ENCODE peak calls at places on chromosomes 1 and 21, in four cellular contexts. C is K562, S is HepG2, N is GM12878. L is an unnamed sample.

GRCh38 chr21:33199516-33200217 is 30.1 kb upstream of the IFNAR2 start:
- DNase-seq in C (peak), S (peak), N (peak), L (peak)

GRCh38 chr1:110370827-110371226 is 20.0 kb downstream of the SLC16A4 start:
- DNase-seq in C (no peak), S (no peak), N (no peak), L (no peak)

GRCh38 chr1:6441586-6441985 is 17.0 kb downstream of the ESPN start:
- DNase-seq in C (no peak), S (no peak), N (no peak), L (no peak)

GRCh38 chr1:244349581-244350001 is 102.1 kb downstream of the ADSS2 start:
- DNase-seq in C (peak), S (no peak), N (no peak), L (no peak)

GRCh38 chr1:20233394-20233793 is 47.1 kb upstream of the PLA2G2C start:
- DNase-seq in C (peak), S (peak), N (no peak), L (peak)

GRCh38 chr1:182806015-182806678 is 16.6 kb downstream of the NPL start:
- DNase-seq in C (peak), S (peak), N (no peak), L (peak)

GRCh38 chr21:42135386-42136040 is 64.4 kb downstream of the UMODL1 start:
- DNase-seq in C (no peak), S (no peak), N (no peak), L (no peak)

GRCh38 chr1:45840704-45841103 is 37.3 kb downstream of the MAST2 start:
- DNase-seq in C (no peak), S (no peak), N (no peak), L (no peak)

GRCh38 chr21:31476551-31477120 is 132.6 kb upstream of the TIAM1 start:
- DNase-seq in C (no peak), S (no peak), N (no peak), L (no peak)

GRCh38 chr1:42177551-42177981 is 13.0 kb upstream of the GUCA2A start:
- DNase-seq in C (no peak), S (no peak), N (no peak), L (no peak)

GRCh38 chr1:234311414-234311813 is 61.8 kb upstream of the COA6 start:
- DNase-seq in C (no peak), S (no peak), N (no peak), L (no peak)

GRCh38 chr1:9728451-9729295 is 77.1 kb downstream of the PIK3CD start:
- DNase-seq in C (no peak), S (no peak), N (no peak), L (no peak)

GRCh38 chr1:64292399-64292798 is 89.0 kb downstream of the UBE2U start:
- DNase-seq in C (no peak), S (no peak), N (no peak), L (no peak)

GRCh38 chr21:36127977-36128376 is 6.9 kb upstream of the CBR3 start:
- DNase-seq in C (no peak), S (no peak), N (no peak), L (no peak)

GRCh38 chr1:85846706-85847105 is 138.5 kb upstream of the ZNHIT6 start:
- DNase-seq in C (no peak), S (no peak), N (no peak), L (no peak)

GRCh38 chr21:34179204-34179935 is 106.0 kb downstream of the MRPS6 start:
- DNase-seq in C (no peak), S (no peak), N (no peak), L (peak)

GRCh38 chr1:218345673-218346390 is 696 bp downstream of the TGFB2 start:
- DNase-seq in C (peak), S (peak), N (no peak), L (peak)

GRCh38 chr1:218347713-218348627 is 2.8 kb downstream of the TGFB2 start:
- DNase-seq in C (no peak), S (no peak), N (no peak), L (peak)

GRCh38 chr1:218344814-218345672 is at the start of gene TGFB2:
- DNase-seq in C (peak), S (no peak), N (no peak), L (peak)

GRCh38 chr1:218347316-218347712 is 2.2 kb downstream of the TGFB2 start:
- DNase-seq in C (no peak), S (no peak), N (no peak), L (peak)

GRCh38 chr1:218346391-218347204 is 1.5 kb downstream of the TGFB2 start:
- DNase-seq in C (no peak), S (no peak), N (no peak), L (peak)
- TF ChIP-seq EZH2 in C (no peak), S (no peak), N (no peak), L (no peak)

GRCh38 chr1:68571499-68571898 is 74.6 kb upstream of the DEPDC1 start:
- DNase-seq in C (no peak), S (no peak), N (no peak), L (no peak)
- TF ChIP-seq JUNB in C (no peak), S (no peak), N (no peak), L (no peak)

GRCh38 chr1:229433364-229434004 is 410 bp downstream of the ACTA1 start:
- DNase-seq in C (peak), S (no peak), N (no peak), L (no peak)
- TF ChIP-seq EZH2 in C (no peak), S (no peak), N (no peak), L (peak)

GRCh38 chr1:111730282-111730681 is 8.9 kb downstream of the INKA2 start:
- DNase-seq in C (no peak), S (no peak), N (no peak), L (no peak)
- TF ChIP-seq JUNB in C (no peak), S (no peak), N (no peak), L (no peak)

GRCh38 chr1:92482404-92482664 is 4.4 kb downstream of the GFI1 start:
- DNase-seq in C (no peak), S (no peak), N (no peak), L (no peak)
- TF ChIP-seq EZH2 in C (no peak), S (no peak), N (no peak), L (peak)

L was measured in GM23338.